ENCODE peak calls at places on chromosome 18, in eight cellular contexts. L, R, M, F, X, T, D and Q are unnamed samples.

GRCh38 chr18:35386600-35387366 is 9.6 kb upstream of the ZNF396 start:
- DNase-seq in L (no peak), R (peak; percentile 80), M (no peak), F (peak; percentile 45), X (peak; percentile 68), T (peak; percentile 39), D (peak; percentile 35), Q (no peak)

GRCh38 chr18:6498265-6498664 is 83.6 kb upstream of the L3MBTL4 start:
- DNase-seq in L (no peak), R (no peak), M (no peak), F (no peak), X (no peak), T (no peak), D (no peak), Q (no peak)

GRCh38 chr18:52242711-52243110 is 97.3 kb upstream of the DCC start:
- DNase-seq in L (no peak), R (no peak), M (no peak), F (no peak), X (no peak), T (no peak), D (no peak), Q (no peak)

GRCh38 chr18:79930020-79930642 is 21.3 kb downstream of the SLC66A2 start:
- DNase-seq in L (no peak), R (no peak), M (no peak), F (no peak), X (no peak), T (no peak), D (no peak), Q (no peak)

GRCh38 chr18:58247363-58247834 is 203.4 kb downstream of the NEDD4L start:
- DNase-seq in L (no peak), R (no peak), M (no peak), F (no peak), X (no peak), T (no peak), D (no peak), Q (no peak)

GRCh38 chr18:75162467-75162866 is 46.5 kb downstream of the PTGR3 start:
- DNase-seq in L (no peak), R (no peak), M (peak; percentile 16), F (no peak), X (no peak), T (no peak), D (no peak), Q (no peak)

GRCh38 chr18:62710417-62710816 is 4.9 kb upstream of the PHLPP1 start:
- DNase-seq in L (no peak), R (peak; percentile 70), M (no peak), F (no peak), X (no peak), T (no peak), D (no peak), Q (no peak)

GRCh38 chr18:72013512-72013911 is 530.6 kb downstream of the CBLN2 start:
- DNase-seq in L (no peak), R (no peak), M (no peak), F (no peak), X (no peak), T (no peak), D (no peak), Q (no peak)

GRCh38 chr18:36828157-36828629 is 609 bp downstream of the TPGS2 start:
- DNase-seq in L (no peak), R (no peak), M (peak; percentile 8), F (peak; percentile 17), X (no peak), T (peak; percentile 13), D (no peak), Q (no peak)

GRCh38 chr18:33440011-33440383 is 524 bp downstream of the CCDC178 start:
- DNase-seq in L (peak; percentile 4), R (peak; percentile 34), M (no peak), F (no peak), X (no peak), T (no peak), D (no peak), Q (no peak)

GRCh38 chr18:8699948-8700347 is 5.4 kb upstream of the MTCL1 start:
- DNase-seq in L (no peak), R (no peak), M (no peak), F (no peak), X (no peak), T (no peak), D (no peak), Q (no peak)

GRCh38 chr18:354456-354855 is 86.6 kb upstream of the THOC1 start:
- DNase-seq in L (no peak), R (no peak), M (no peak), F (no peak), X (no peak), T (no peak), D (no peak), Q (no peak)

GRCh38 chr18:23357992-23358594 is 95.0 kb upstream of the RIOK3 start:
- DNase-seq in L (no peak), R (no peak), M (no peak), F (no peak), X (no peak), T (no peak), D (no peak), Q (no peak)

GRCh38 chr18:73861771-73862170 is 285.9 kb downstream of the FBXO15 start:
- DNase-seq in L (no peak), R (no peak), M (no peak), F (no peak), X (no peak), T (no peak), D (no peak), Q (no peak)

GRCh38 chr18:48796491-48797205 is 154.1 kb downstream of the SMAD7 start:
- DNase-seq in L (no peak), R (no peak), M (no peak), F (no peak), X (no peak), T (no peak), D (no peak), Q (no peak)

GRCh38 chr18:61608306-61608705 is 275.1 kb downstream of the CDH20 start:
- DNase-seq in L (no peak), R (no peak), M (no peak), F (no peak), X (no peak), T (no peak), D (no peak), Q (no peak)

GRCh38 chr18:54616220-54616848 is 25.3 kb downstream of the DYNAP start:
- DNase-seq in L (no peak), R (no peak), M (no peak), F (no peak), X (no peak), T (no peak), D (peak; percentile 26), Q (no peak)

GRCh38 chr18:63409301-63409700 is 13.0 kb downstream of the VPS4B start:
- DNase-seq in L (no peak), R (no peak), M (peak; percentile 41), F (no peak), X (no peak), T (no peak), D (no peak), Q (no peak)

GRCh38 chr18:21163647-21164625 is 52.3 kb upstream of the ROCK1 start:
- DNase-seq in L (peak; percentile 69), R (no peak), M (peak; percentile 54), F (no peak), X (no peak), T (no peak), D (peak; percentile 100), Q (no peak)

GRCh38 chr18:2102022-2102421 is 469.3 kb downstream of the METTL4 start:
- DNase-seq in L (no peak), R (no peak), M (no peak), F (no peak), X (no peak), T (no peak), D (no peak), Q (no peak)

GRCh38 chr18:79527656-79528055 is 131.9 kb downstream of the NFATC1 start:
- DNase-seq in L (no peak), R (no peak), M (no peak), F (no peak), X (no peak), T (no peak), D (no peak), Q (no peak)

GRCh38 chr18:44214396-44214795 is 466.3 kb upstream of the SETBP1 start:
- DNase-seq in L (no peak), R (no peak), M (no peak), F (no peak), X (no peak), T (no peak), D (no peak), Q (no peak)

GRCh38 chr18:45197526-45197970 is 417.7 kb upstream of the SLC14A2 start:
- DNase-seq in L (peak; percentile 45), R (no peak), M (no peak), F (no peak), X (peak; percentile 32), T (no peak), D (no peak), Q (peak; percentile 23)

GRCh38 chr18:28176674-28176932 is 327 bp downstream of the CDH2 start:
- DNase-seq in L (no peak), R (peak; percentile 32), M (no peak), F (no peak), X (no peak), T (no peak), D (no peak), Q (no peak)

GRCh38 chr18:63850010-63850409 is 37.5 kb upstream of the SERPINB2 start:
- DNase-seq in L (no peak), R (peak; percentile 52), M (peak; percentile 38), F (no peak), X (no peak), T (no peak), D (no peak), Q (no peak)

GRCh38 chr18:46462523-46462922 is 194.5 kb downstream of the LOXHD1 start:
- DNase-seq in L (no peak), R (no peak), M (no peak), F (no peak), X (no peak), T (no peak), D (no peak), Q (no peak)

GRCh38 chr18:48674198-48674721 is 135.4 kb downstream of the CTIF start:
- DNase-seq in L (no peak), R (no peak), M (no peak), F (no peak), X (no peak), T (no peak), D (no peak), Q (no peak)

GRCh38 chr18:26493021-26493420 is 55.3 kb downstream of the KCTD1 start:
- DNase-seq in L (no peak), R (no peak), M (no peak), F (no peak), X (no peak), T (no peak), D (no peak), Q (no peak)

GRCh38 chr18:8960740-8961657 is 141.5 kb upstream of the NDUFV2 start:
- DNase-seq in L (no peak), R (no peak), M (peak; percentile 91), F (no peak), X (no peak), T (no peak), D (no peak), Q (no peak)

GRCh38 chr18:35041752-35042379 is 653 bp downstream of the MAPRE2 start:
- DNase-seq in L (no peak), R (no peak), M (peak; percentile 1), F (no peak), X (no peak), T (no peak), D (no peak), Q (no peak)

GRCh38 chr18:32530947-32531651 is 60.4 kb upstream of the GAREM1 start:
- DNase-seq in L (no peak), R (no peak), M (peak; percentile 63), F (no peak), X (no peak), T (no peak), D (no peak), Q (no peak)

GRCh38 chr18:32478317-32478716 is 7.6 kb upstream of the GAREM1 start:
- DNase-seq in L (no peak), R (no peak), M (no peak), F (no peak), X (no peak), T (no peak), D (no peak), Q (no peak)

GRCh38 chr18:69843047-69843446 is 104.6 kb downstream of the CD226 start:
- DNase-seq in L (no peak), R (no peak), M (no peak), F (no peak), X (no peak), T (no peak), D (no peak), Q (no peak)

GRCh38 chr18:6363216-6363615 is 51.5 kb downstream of the L3MBTL4 start:
- DNase-seq in L (no peak), R (no peak), M (no peak), F (no peak), X (no peak), T (no peak), D (no peak), Q (no peak)